ENCODE peak calls at places on chromosomes 16 and 17, in four cellular contexts. A, P, J and B are unnamed samples.

GRCh38 chr17:45995617-45996270 is 3.3 kb upstream of the STH start:
- DNase-seq in P (no peak), J (no peak), A (no peak), B (no peak)

GRCh38 chr16:68356249-68356918 is 45.6 kb downstream of the PRMT7 start:
- DNase-seq in P (no peak), A (peak; percentile 69), J (no peak), B (no peak)

GRCh38 chr16:77289331-77289809 is 90.2 kb downstream of the SYCE1L start:
- DNase-seq in A (no peak), P (no peak), J (no peak), B (peak; percentile 73)

GRCh38 chr17:61416540-61417363 is 17.1 kb downstream of the TBX2 start:
- DNase-seq in J (peak; percentile 91), P (peak; percentile 90), A (no peak), B (peak; percentile 87)

GRCh38 chr17:41516147-41516827 is 2.4 kb downstream of the KRT15 start:
- DNase-seq in P (no peak), A (no peak), J (no peak), B (no peak)

GRCh38 chr17:75131278-75132017 is at the start of gene NT5C:
- DNase-seq in J (peak; percentile 79), P (peak; percentile 86), A (no peak), B (peak; percentile 61)

GRCh38 chr17:34883106-34884000 is 77.9 kb downstream of the CCT6B start:
- DNase-seq in A (no peak), J (no peak), P (no peak), B (no peak)

GRCh38 chr17:42276609-42277341 is 584 bp upstream of the STAT5B start:
- DNase-seq in P (peak; percentile 71), J (peak; percentile 73), A (no peak), B (peak; percentile 88)

GRCh38 chr17:82623707-82624106 is 24.5 kb downstream of the WDR45B start:
- DNase-seq in J (no peak), A (no peak), P (no peak), B (no peak)

GRCh38 chr17:21511368-21512195 is 135.4 kb downstream of the KCNJ12 start:
- DNase-seq in P (peak; percentile 47), J (peak; percentile 38), A (no peak), B (peak; percentile 75)

DNA sequence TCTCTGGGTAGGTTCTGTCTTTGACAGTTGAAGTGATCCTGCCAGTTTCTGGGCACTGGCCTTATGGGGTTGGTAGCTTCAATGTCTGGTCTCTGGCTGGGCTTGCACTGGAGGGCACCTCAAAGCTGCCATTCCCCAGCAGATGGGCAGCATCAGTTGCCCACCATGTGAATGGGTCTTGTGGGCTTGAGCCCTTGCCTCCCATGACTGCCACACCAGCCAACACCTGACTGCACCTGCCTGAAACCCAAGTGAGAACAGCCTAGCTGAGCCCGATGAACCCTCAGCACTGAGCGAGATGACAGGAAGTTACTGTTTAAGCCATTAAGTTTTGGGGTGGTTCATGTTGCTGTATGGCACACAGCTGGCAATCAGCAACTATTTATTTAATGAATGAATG is 69.1 kb upstream of the AXIN2 start:
- DNase-seq in J (no peak), A (no peak), P (no peak), B (no peak)
- TF ChIP-seq RFX5 in J (no peak), A (no peak), P (no peak), B (no peak)

DNA sequence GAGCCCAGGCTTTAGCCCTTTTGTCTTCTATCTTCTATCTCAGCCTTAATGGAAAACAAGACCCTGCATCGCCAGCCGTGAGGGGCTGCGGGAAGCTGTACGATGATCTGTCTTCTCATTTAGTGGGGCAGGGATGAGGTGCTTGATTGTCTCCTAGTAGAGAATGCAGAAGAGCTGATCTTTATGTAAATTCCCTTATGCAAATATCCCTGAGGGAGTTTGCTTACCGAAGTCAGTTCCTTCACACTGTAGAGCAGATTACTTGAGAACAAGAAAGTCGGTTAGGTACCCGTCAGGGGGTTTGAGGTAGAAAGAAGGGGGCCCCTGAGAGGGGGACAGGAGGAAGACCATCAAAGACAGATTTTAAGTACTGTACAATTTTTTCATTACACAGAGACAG is 66.2 kb downstream of the IRF8 start:
- DNase-seq in P (no peak), J (no peak), A (no peak), B (no peak)
- H3K9ac ChIP-seq in P (no peak overlapping the region), J (no peak overlapping the region), A (no peak overlapping the region), B (no peak overlapping the region)

GRCh38 chr17:27353469-27354050 is 59.6 kb downstream of the WSB1 start:
- DNase-seq in A (peak; percentile 42), P (peak; percentile 97), J (peak; percentile 87), B (peak; percentile 92)
- TF ChIP-seq POLR2A in A (peak; percentile 85), P (peak; percentile 91), J (peak; percentile 87), B (peak; percentile 79)

GRCh38 chr16:27362570-27363245 is 39.3 kb upstream of the IL21R start:
- DNase-seq in P (no peak), J (no peak), A (no peak), B (no peak)

GRCh38 chr16:27363246-27363632 is 38.7 kb upstream of the IL21R start:
- DNase-seq in A (no peak), J (no peak), P (no peak), B (no peak)

GRCh38 chr16:27365142-27366089 is 36.6 kb upstream of the IL21R start:
- DNase-seq in A (no peak), J (peak; percentile 58), P (no peak), B (peak; percentile 84)

GRCh38 chr16:27364493-27365141 is 37.4 kb upstream of the IL21R start:
- DNase-seq in P (no peak), A (no peak), J (peak; percentile 97), B (no peak)

GRCh38 chr16:27363797-27364196 is 38.2 kb upstream of the IL21R start:
- DNase-seq in P (no peak), J (no peak), A (no peak), B (no peak)
- TF ChIP-seq RFX5 in P (no peak), J (no peak), A (no peak), B (no peak)

GRCh38 chr17:50373705-50374104 is 676 bp downstream of the EME1 start:
- DNase-seq in J (no peak), P (no peak), A (no peak), B (no peak)
- H3K9ac ChIP-seq in J (peak overlapping the region; percentile 92), P (no peak overlapping the region), A (peak overlapping the region; percentile 78), B (no peak overlapping the region)

DNA sequence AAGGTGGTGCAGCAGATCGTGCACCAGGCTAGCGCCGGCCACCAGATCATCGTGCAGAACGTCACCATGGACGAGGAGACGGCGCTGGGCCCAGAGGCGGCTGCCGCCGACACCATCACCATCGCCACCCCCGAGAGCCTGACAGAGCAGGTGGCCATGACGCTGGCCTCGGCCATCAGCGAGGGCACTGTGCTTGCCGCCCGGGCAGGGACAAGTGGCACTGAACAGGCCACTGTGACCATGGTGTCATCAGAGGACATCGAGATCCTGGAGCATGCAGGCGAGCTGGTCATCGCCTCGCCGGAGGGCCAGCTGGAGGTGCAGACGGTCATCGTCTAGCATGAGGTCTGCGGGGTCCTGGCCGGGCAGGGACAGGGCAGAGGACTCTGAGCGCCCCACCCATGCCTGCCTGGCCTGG is 1.0 kb upstream of the DNASE1L2 start:
- DNase-seq in A (no peak), J (no peak), P (no peak), B (no peak)
- TF ChIP-seq POLR2A in A (peak; percentile 10), J (no peak), P (peak; percentile 33), B (no peak)